ENCODE peak calls at places on chromosomes 16 and 17, in six cellular contexts. One of them, this sample, is unnamed. For H3K4me1, the result is how much of the 10 kb centered on the place peaks cover.

GRCh38 chr17:79919862-79920720 is 80.9 kb upstream of the CBX4 start:
- DNase-seq in OCI-LY7: no peak
- DNase-seq in Peyer's patch: no peak
- DNase-seq in mesendoderm: no peak
- DNase-seq in left ventricle myocardium inferior: no peak
- DNase-seq in GM23248: no peak
- DNase-seq in this sample: no peak

GRCh38 chr17:67970783-67971182 is 25.5 kb downstream of the C17orf58 start:
- DNase-seq in mesendoderm: no peak
- DNase-seq in Peyer's patch: no peak
- DNase-seq in GM23248: no peak
- DNase-seq in left ventricle myocardium inferior: no peak
- DNase-seq in OCI-LY7: no peak
- DNase-seq in this sample: no peak

GRCh38 chr16:50394215-50394802 is 25.5 kb upstream of the BRD7 start:
- DNase-seq in Peyer's patch: no peak
- DNase-seq in OCI-LY7: peak
- DNase-seq in GM23248: no peak
- DNase-seq in mesendoderm: no peak
- DNase-seq in left ventricle myocardium inferior: no peak
- DNase-seq in this sample: no peak

GRCh38 chr17:28574536-28574935 is 2.2 kb downstream of the ALDOC start:
- DNase-seq in OCI-LY7: no peak
- DNase-seq in mesendoderm: no peak
- DNase-seq in GM23248: no peak
- DNase-seq in left ventricle myocardium inferior: no peak
- DNase-seq in Peyer's patch: peak
- DNase-seq in this sample: no peak

GRCh38 chr16:19883296-19883951 is 1.2 kb downstream of the GPRC5B start:
- DNase-seq in left ventricle myocardium inferior: peak
- DNase-seq in mesendoderm: peak
- DNase-seq in Peyer's patch: no peak
- DNase-seq in GM23248: peak
- DNase-seq in OCI-LY7: no peak
- DNase-seq in this sample: peak

GRCh38 chr17:39634384-39634871 is 2.5 kb upstream of the STARD3 start:
- DNase-seq in GM23248: peak
- DNase-seq in Peyer's patch: no peak
- DNase-seq in mesendoderm: peak
- DNase-seq in left ventricle myocardium inferior: no peak
- DNase-seq in OCI-LY7: peak
- DNase-seq in this sample: peak

GRCh38 chr16:3216263-3216640 is 18.7 kb downstream of the ZNF200 start:
- DNase-seq in GM23248: no peak
- DNase-seq in mesendoderm: no peak
- DNase-seq in OCI-LY7: peak
- DNase-seq in left ventricle myocardium inferior: no peak
- DNase-seq in Peyer's patch: no peak
- DNase-seq in this sample: no peak

GRCh38 chr17:73323622-73324455 is 12.0 kb upstream of the CDC42EP4 start:
- DNase-seq in OCI-LY7: no peak
- DNase-seq in GM23248: peak
- DNase-seq in mesendoderm: peak
- DNase-seq in left ventricle myocardium inferior: peak
- DNase-seq in Peyer's patch: no peak
- DNase-seq in this sample: no peak

GRCh38 chr17:77836557-77837041 is 121.9 kb upstream of the TNRC6C start:
- DNase-seq in OCI-LY7: no peak
- DNase-seq in Peyer's patch: no peak
- DNase-seq in GM23248: peak
- DNase-seq in left ventricle myocardium inferior: no peak
- DNase-seq in mesendoderm: no peak
- DNase-seq in this sample: no peak

GRCh38 chr16:72536673-72537435 is 364.9 kb upstream of the PMFBP1 start:
- DNase-seq in mesendoderm: no peak
- DNase-seq in OCI-LY7: no peak
- DNase-seq in Peyer's patch: no peak
- DNase-seq in left ventricle myocardium inferior: no peak
- DNase-seq in GM23248: peak
- DNase-seq in this sample: no peak

GRCh38 chr16:2976673-2977072 is 3.6 kb downstream of the PKMYT1 start:
- DNase-seq in left ventricle myocardium inferior: no peak
- DNase-seq in mesendoderm: no peak
- DNase-seq in OCI-LY7: no peak
- DNase-seq in GM23248: no peak
- DNase-seq in Peyer's patch: no peak
- DNase-seq in this sample: no peak

GRCh38 chr17:77892031-77892430 is 66.5 kb upstream of the TNRC6C start:
- DNase-seq in mesendoderm: no peak
- DNase-seq in OCI-LY7: no peak
- DNase-seq in Peyer's patch: peak
- DNase-seq in left ventricle myocardium inferior: no peak
- DNase-seq in GM23248: no peak
- DNase-seq in this sample: no peak

GRCh38 chr17:30393491-30393890 is 14.8 kb downstream of the CPD start:
- DNase-seq in GM23248: no peak
- DNase-seq in mesendoderm: no peak
- DNase-seq in Peyer's patch: no peak
- DNase-seq in left ventricle myocardium inferior: no peak
- DNase-seq in OCI-LY7: no peak
- DNase-seq in this sample: no peak

GRCh38 chr17:29469251-29469650 is 79.1 kb downstream of the TAOK1 start:
- DNase-seq in left ventricle myocardium inferior: no peak
- DNase-seq in mesendoderm: no peak
- DNase-seq in Peyer's patch: no peak
- DNase-seq in GM23248: no peak
- DNase-seq in OCI-LY7: no peak
- DNase-seq in this sample: no peak

GRCh38 chr16:23152386-23153178 is 3.3 kb upstream of the USP31 start:
- DNase-seq in Peyer's patch: no peak
- DNase-seq in mesendoderm: no peak
- DNase-seq in GM23248: no peak
- DNase-seq in left ventricle myocardium inferior: no peak
- DNase-seq in OCI-LY7: no peak
- DNase-seq in this sample: no peak

GRCh38 chr17:45320931-45321461 is 4.2 kb upstream of the MAP3K14 start:
- DNase-seq in OCI-LY7: no peak
- DNase-seq in GM23248: peak
- DNase-seq in Peyer's patch: no peak
- DNase-seq in left ventricle myocardium inferior: no peak
- DNase-seq in mesendoderm: peak
- DNase-seq in this sample: peak

GRCh38 chr17:47935961-47936360 is 5.4 kb upstream of the PNPO start:
- DNase-seq in Peyer's patch: no peak
- DNase-seq in mesendoderm: no peak
- DNase-seq in OCI-LY7: no peak
- DNase-seq in GM23248: peak
- DNase-seq in left ventricle myocardium inferior: no peak
- DNase-seq in this sample: peak

GRCh38 chr17:17870292-17870691 is 33.5 kb upstream of the SREBF1 start:
- DNase-seq in left ventricle myocardium inferior: no peak
- DNase-seq in Peyer's patch: no peak
- DNase-seq in GM23248: no peak
- DNase-seq in OCI-LY7: peak
- DNase-seq in mesendoderm: peak
- DNase-seq in this sample: no peak

GRCh38 chr17:48048321-48049140 is at the start of gene NFE2L1:
- DNase-seq in GM23248: peak
- DNase-seq in left ventricle myocardium inferior: peak
- DNase-seq in mesendoderm: peak
- DNase-seq in Peyer's patch: peak
- DNase-seq in OCI-LY7: peak
- DNase-seq in this sample: peak

GRCh38 chr16:85905110-85906095 is 6.4 kb downstream of the IRF8 start:
- DNase-seq in OCI-LY7: no peak
- DNase-seq in Peyer's patch: no peak
- DNase-seq in mesendoderm: no peak
- DNase-seq in GM23248: no peak
- DNase-seq in left ventricle myocardium inferior: no peak
- DNase-seq in this sample: no peak

GRCh38 chr17:39169518-39169917 is 3.6 kb upstream of the ARL5C start:
- DNase-seq in left ventricle myocardium inferior: no peak
- DNase-seq in Peyer's patch: no peak
- DNase-seq in GM23248: no peak
- DNase-seq in OCI-LY7: no peak
- DNase-seq in mesendoderm: no peak
- DNase-seq in this sample: no peak

GRCh38 chr16:81128726-81129524 is 32.7 kb upstream of the GCSH start:
- DNase-seq in left ventricle myocardium inferior: no peak
- DNase-seq in OCI-LY7: no peak
- DNase-seq in GM23248: no peak
- DNase-seq in Peyer's patch: no peak
- DNase-seq in mesendoderm: no peak
- DNase-seq in this sample: no peak

GRCh38 chr16:85683363-85683762 is 5.4 kb downstream of the GINS2 start:
- DNase-seq in mesendoderm: peak
- DNase-seq in Peyer's patch: no peak
- DNase-seq in GM23248: no peak
- DNase-seq in left ventricle myocardium inferior: no peak
- DNase-seq in OCI-LY7: no peak
- DNase-seq in this sample: no peak

GRCh38 chr17:50075446-50076032 is 19.6 kb upstream of the PDK2 start:
- DNase-seq in left ventricle myocardium inferior: no peak
- DNase-seq in mesendoderm: no peak
- DNase-seq in Peyer's patch: no peak
- DNase-seq in OCI-LY7: no peak
- DNase-seq in GM23248: no peak
- DNase-seq in this sample: no peak

GRCh38 chr16:57998484-57998883 is 2.0 kb downstream of the ZNF319 start:
- DNase-seq in mesendoderm: peak
- DNase-seq in OCI-LY7: no peak
- DNase-seq in GM23248: peak
- DNase-seq in Peyer's patch: peak
- DNase-seq in left ventricle myocardium inferior: peak
- DNase-seq in this sample: peak

GRCh38 chr17:41873559-41874292 is 8.5 kb upstream of the KLHL11 start:
- DNase-seq in OCI-LY7: no peak
- DNase-seq in mesendoderm: no peak
- DNase-seq in left ventricle myocardium inferior: no peak
- DNase-seq in Peyer's patch: no peak
- DNase-seq in GM23248: peak
- DNase-seq in this sample: no peak

GRCh38 chr16:11112723-11113348 is 143.2 kb downstream of the SOCS1 start:
- DNase-seq in Peyer's patch: no peak
- DNase-seq in OCI-LY7: no peak
- DNase-seq in left ventricle myocardium inferior: no peak
- DNase-seq in mesendoderm: no peak
- DNase-seq in GM23248: no peak
- DNase-seq in this sample: no peak

GRCh38 chr17:57370583-57370982 is 114.3 kb downstream of the MSI2 start:
- DNase-seq in OCI-LY7: no peak
- DNase-seq in left ventricle myocardium inferior: no peak
- DNase-seq in mesendoderm: no peak
- DNase-seq in Peyer's patch: no peak
- DNase-seq in GM23248: no peak
- DNase-seq in this sample: no peak

GRCh38 chr17:57373756-57374155 is 117.4 kb downstream of the MSI2 start:
- DNase-seq in left ventricle myocardium inferior: no peak
- DNase-seq in Peyer's patch: no peak
- DNase-seq in mesendoderm: no peak
- DNase-seq in GM23248: no peak
- DNase-seq in OCI-LY7: no peak
- DNase-seq in this sample: no peak

GRCh38 chr17:57370051-57370581 is 113.8 kb downstream of the MSI2 start:
- DNase-seq in mesendoderm: peak
- DNase-seq in left ventricle myocardium inferior: no peak
- DNase-seq in GM23248: peak
- DNase-seq in Peyer's patch: no peak
- DNase-seq in OCI-LY7: no peak
- DNase-seq in this sample: no peak

GRCh38 chr17:57373071-57373470 is 116.7 kb downstream of the MSI2 start:
- DNase-seq in OCI-LY7: no peak
- DNase-seq in mesendoderm: no peak
- DNase-seq in left ventricle myocardium inferior: no peak
- DNase-seq in GM23248: no peak
- DNase-seq in Peyer's patch: no peak
- DNase-seq in this sample: no peak

GRCh38 chr17:57372156-57372555 is 115.8 kb downstream of the MSI2 start:
- DNase-seq in OCI-LY7: no peak
- DNase-seq in mesendoderm: no peak
- DNase-seq in GM23248: peak
- DNase-seq in Peyer's patch: no peak
- DNase-seq in left ventricle myocardium inferior: no peak
- DNase-seq in this sample: no peak
- H3K4me1 ChIP-seq in OCI-LY7: under half
- H3K4me1 ChIP-seq in mesendoderm: under half
- H3K4me1 ChIP-seq in GM23248: under half
- H3K4me1 ChIP-seq in Peyer's patch: under half
- H3K4me1 ChIP-seq in left ventricle myocardium inferior: half or more
- H3K4me1 ChIP-seq in this sample: under half

GRCh38 chr16:88685156-88686061 is 898 bp downstream of the SNAI3 start:
- DNase-seq in GM23248: peak
- DNase-seq in Peyer's patch: peak
- DNase-seq in OCI-LY7: peak
- DNase-seq in mesendoderm: no peak
- DNase-seq in left ventricle myocardium inferior: no peak
- DNase-seq in this sample: no peak

GRCh38 chr16:88687676-88688012 is 1.3 kb upstream of the SNAI3 start:
- DNase-seq in left ventricle myocardium inferior: no peak
- DNase-seq in Peyer's patch: no peak
- DNase-seq in GM23248: no peak
- DNase-seq in mesendoderm: no peak
- DNase-seq in OCI-LY7: no peak
- DNase-seq in this sample: no peak

GRCh38 chr16:88687254-88687576 is 908 bp upstream of the SNAI3 start:
- DNase-seq in mesendoderm: no peak
- DNase-seq in OCI-LY7: no peak
- DNase-seq in left ventricle myocardium inferior: no peak
- DNase-seq in Peyer's patch: no peak
- DNase-seq in GM23248: no peak
- DNase-seq in this sample: no peak

GRCh38 chr16:88686062-88686438 is 257 bp downstream of the SNAI3 start:
- DNase-seq in mesendoderm: no peak
- DNase-seq in Peyer's patch: peak
- DNase-seq in GM23248: peak
- DNase-seq in left ventricle myocardium inferior: no peak
- DNase-seq in OCI-LY7: no peak
- DNase-seq in this sample: no peak

GRCh38 chr16:88686439-88687253 is at the start of gene SNAI3:
- DNase-seq in Peyer's patch: peak
- DNase-seq in GM23248: peak
- DNase-seq in mesendoderm: peak
- DNase-seq in OCI-LY7: peak
- DNase-seq in left ventricle myocardium inferior: peak
- DNase-seq in this sample: peak
- H3K4me1 ChIP-seq in Peyer's patch: under half
- H3K4me1 ChIP-seq in GM23248: under half
- H3K4me1 ChIP-seq in mesendoderm: under half
- H3K4me1 ChIP-seq in OCI-LY7: under half
- H3K4me1 ChIP-seq in left ventricle myocardium inferior: under half
- H3K4me1 ChIP-seq in this sample: under half

GRCh38 chr17:82699551-82699950 is 1.1 kb upstream of the RAB40B start:
- DNase-seq in Peyer's patch: no peak
- DNase-seq in OCI-LY7: no peak
- DNase-seq in GM23248: no peak
- DNase-seq in left ventricle myocardium inferior: no peak
- DNase-seq in mesendoderm: no peak
- DNase-seq in this sample: no peak
- H3K4me1 ChIP-seq in Peyer's patch: under half
- H3K4me1 ChIP-seq in OCI-LY7: under half
- H3K4me1 ChIP-seq in GM23248: under half
- H3K4me1 ChIP-seq in left ventricle myocardium inferior: under half
- H3K4me1 ChIP-seq in mesendoderm: under half
- H3K4me1 ChIP-seq in this sample: under half

GRCh38 chr16:67660564-67661028 is at the start of gene PARD6A:
- DNase-seq in GM23248: peak
- DNase-seq in mesendoderm: peak
- DNase-seq in OCI-LY7: peak
- DNase-seq in Peyer's patch: peak
- DNase-seq in left ventricle myocardium inferior: peak
- DNase-seq in this sample: peak
- H3K4me1 ChIP-seq in GM23248: under half
- H3K4me1 ChIP-seq in mesendoderm: under half
- H3K4me1 ChIP-seq in OCI-LY7: under half
- H3K4me1 ChIP-seq in Peyer's patch: under half
- H3K4me1 ChIP-seq in left ventricle myocardium inferior: under half
- H3K4me1 ChIP-seq in this sample: under half